ENCODE peak calls at places on chromosomes 2 and 18, in four cellular contexts. One of them, this sample, is unnamed.

GRCh38 chr2:25132693-25133092 is 35.7 kb downstream of the POMC start:
- DNase-seq in HepG2: no peak
- DNase-seq in GM12878: no peak
- DNase-seq in K562: no peak
- DNase-seq in this sample: no peak

GRCh38 chr18:2905802-2906521 is 59.2 kb downstream of the EMILIN2 start:
- DNase-seq in HepG2: peak; percentile 44
- DNase-seq in GM12878: no peak
- DNase-seq in K562: no peak
- DNase-seq in this sample: peak; percentile 52

GRCh38 chr2:109057686-109058085 is 68.7 kb upstream of the EDAR start:
- DNase-seq in HepG2: no peak
- DNase-seq in GM12878: no peak
- DNase-seq in K562: no peak
- DNase-seq in this sample: no peak

GRCh38 chr2:216739035-216739434 is 43.7 kb upstream of the IGFBP5 start:
- DNase-seq in HepG2: no peak
- DNase-seq in GM12878: no peak
- DNase-seq in K562: no peak
- DNase-seq in this sample: no peak

GRCh38 chr2:110101280-110101844 is 14.3 kb downstream of the MALL start:
- DNase-seq in HepG2: peak; percentile 77
- DNase-seq in GM12878: no peak
- DNase-seq in K562: no peak
- DNase-seq in this sample: no peak

GRCh38 chr2:227864161-227864756 is 7.2 kb upstream of the DAW1 start:
- DNase-seq in HepG2: no peak
- DNase-seq in GM12878: no peak
- DNase-seq in K562: no peak
- DNase-seq in this sample: no peak

GRCh38 chr2:73970850-73971471 is 13.7 kb upstream of the TET3 start:
- DNase-seq in HepG2: peak; percentile 29
- DNase-seq in GM12878: peak; percentile 88
- DNase-seq in K562: peak; percentile 62
- DNase-seq in this sample: peak; percentile 20

GRCh38 chr2:27832396-27832795 is 57.8 kb downstream of the RBKS start:
- DNase-seq in HepG2: no peak
- DNase-seq in GM12878: no peak
- DNase-seq in K562: no peak
- DNase-seq in this sample: no peak

GRCh38 chr18:41025666-41026065 is 929.4 kb upstream of the PIK3C3 start:
- DNase-seq in HepG2: no peak
- DNase-seq in GM12878: peak; percentile 57
- DNase-seq in K562: no peak
- DNase-seq in this sample: no peak

GRCh38 chr2:42385225-42385624 is 24.2 kb upstream of the COX7A2L start:
- DNase-seq in HepG2: peak; percentile 58
- DNase-seq in GM12878: no peak
- DNase-seq in K562: no peak
- DNase-seq in this sample: peak; percentile 54

GRCh38 chr2:42382144-42382543 is 21.1 kb upstream of the COX7A2L start:
- DNase-seq in HepG2: no peak
- DNase-seq in GM12878: no peak
- DNase-seq in K562: no peak
- DNase-seq in this sample: no peak

GRCh38 chr2:42390401-42390969 is 29.5 kb upstream of the COX7A2L start:
- DNase-seq in HepG2: no peak
- DNase-seq in GM12878: no peak
- DNase-seq in K562: no peak
- DNase-seq in this sample: no peak

GRCh38 chr2:42383855-42384530 is 23.0 kb upstream of the COX7A2L start:
- DNase-seq in HepG2: no peak
- DNase-seq in GM12878: no peak
- DNase-seq in K562: no peak
- DNase-seq in this sample: no peak

DNA sequence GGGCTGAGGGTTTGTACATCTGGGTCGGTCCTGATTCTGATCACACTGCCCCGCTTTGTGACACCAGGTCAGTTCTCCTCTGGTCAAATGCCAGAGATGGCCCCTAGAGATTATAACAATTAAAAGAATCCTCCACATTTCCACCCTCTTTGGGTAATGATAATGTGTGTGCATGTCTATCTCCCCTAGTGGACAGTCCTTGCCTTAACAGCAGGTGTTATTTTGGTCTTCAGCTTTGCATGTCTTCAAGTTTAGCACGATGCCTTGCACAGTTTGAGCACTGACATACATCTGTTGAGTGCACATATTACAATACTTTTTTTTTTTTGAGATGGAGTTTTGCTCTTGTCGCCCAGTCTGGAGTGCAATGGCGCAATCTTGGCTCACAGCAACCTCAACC is 25.7 kb upstream of the COX7A2L start:
- DNase-seq in HepG2: peak; percentile 35
- DNase-seq in GM12878: no peak
- DNase-seq in K562: peak; percentile 51
- DNase-seq in this sample: no peak
- TF ChIP-seq ETV6 in HepG2: no peak
- TF ChIP-seq ETV6 in GM12878: no peak
- TF ChIP-seq ETV6 in K562: no peak
- TF ChIP-seq ETV6 in this sample: no peak

GRCh38 chr2:152925540-152926448 is 207.4 kb downstream of the ARL6IP6 start:
- DNase-seq in HepG2: peak; percentile 74
- DNase-seq in GM12878: peak; percentile 11
- DNase-seq in K562: peak; percentile 32
- DNase-seq in this sample: peak; percentile 90
- TF ChIP-seq ETV6 in HepG2: no peak
- TF ChIP-seq ETV6 in GM12878: no peak
- TF ChIP-seq ETV6 in K562: no peak
- TF ChIP-seq ETV6 in this sample: no peak

GRCh38 chr2:4898706-4899105 is 793.5 kb upstream of the SOX11 start:
- DNase-seq in HepG2: no peak
- DNase-seq in GM12878: no peak
- DNase-seq in K562: no peak
- DNase-seq in this sample: no peak
- TF ChIP-seq ETV6 in HepG2: no peak
- TF ChIP-seq ETV6 in GM12878: no peak
- TF ChIP-seq ETV6 in K562: no peak
- TF ChIP-seq ETV6 in this sample: no peak

DNA sequence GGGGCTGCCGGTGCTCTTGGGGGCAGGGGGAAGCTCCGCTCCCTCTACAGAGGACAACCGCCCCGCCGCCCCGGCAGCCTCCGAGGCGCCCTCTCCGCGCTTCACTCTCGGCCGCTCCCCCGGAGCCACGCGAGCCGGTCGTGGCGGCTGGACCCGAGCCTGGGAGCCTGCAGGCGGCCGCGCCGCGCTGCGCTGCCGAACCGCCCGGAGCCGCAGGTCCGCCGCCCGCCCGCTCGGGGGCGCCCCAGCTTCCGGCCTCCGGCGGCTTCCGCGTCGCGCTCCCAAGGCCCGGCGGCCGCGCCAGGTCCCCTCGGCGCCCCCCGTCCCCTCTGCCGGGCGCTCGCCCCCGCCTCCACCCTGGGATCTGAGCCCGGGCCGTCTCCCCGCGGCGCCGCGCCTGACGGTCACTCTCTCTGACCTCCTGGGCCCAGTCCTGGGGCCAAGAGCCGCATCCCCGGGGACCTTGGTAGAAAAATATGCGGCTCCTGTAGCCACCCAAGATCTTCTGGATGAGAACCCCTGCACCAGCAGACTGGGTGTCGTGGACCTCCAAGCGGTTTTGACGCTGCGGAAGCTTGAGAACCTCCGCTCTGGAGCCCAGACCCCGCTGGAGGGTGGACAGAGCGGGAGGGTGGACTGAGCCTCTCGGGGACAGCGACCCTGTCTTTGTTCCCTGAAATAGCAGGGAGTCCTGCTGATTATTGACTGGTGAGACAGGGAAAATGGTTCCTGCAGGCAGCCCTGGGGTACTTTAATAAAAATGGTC is 44.3 kb downstream of the SERTAD2 start:
- DNase-seq in HepG2: no peak
- DNase-seq in GM12878: no peak
- DNase-seq in K562: peak; percentile 94
- DNase-seq in this sample: peak; percentile 70
- TF ChIP-seq ETV6 in HepG2: no peak
- TF ChIP-seq ETV6 in GM12878: no peak
- TF ChIP-seq ETV6 in K562: no peak
- TF ChIP-seq ETV6 in this sample: no peak